ENCODE peak calls at places on chromosomes 3 and 15, in eight cellular contexts. One of them, this sample, is unnamed.
A peak's percentile ranks its signal among the peaks of the same experiment; 100 is the strongest.

GRCh38 chr3:108602249-108602934 is 12.9 kb downstream of the DZIP3 start:
- DNase-seq in K562: no peak
- DNase-seq in tibial artery: no peak
- DNase-seq in left lung: no peak
- DNase-seq in uterus: no peak
- DNase-seq in psoas muscle: no peak
- DNase-seq in neural progenitor cell: peak; percentile 41
- DNase-seq in heart left ventricle: no peak
- DNase-seq in this sample: no peak

GRCh38 chr15:93974804-93975481 is 256.4 kb upstream of the MCTP2 start:
- DNase-seq in K562: no peak
- DNase-seq in tibial artery: no peak
- DNase-seq in left lung: no peak
- DNase-seq in uterus: no peak
- DNase-seq in psoas muscle: no peak
- DNase-seq in neural progenitor cell: peak; percentile 75
- DNase-seq in heart left ventricle: no peak
- DNase-seq in this sample: no peak

GRCh38 chr3:144879701-144880100 is 908.1 kb downstream of the DIPK2A start:
- DNase-seq in K562: no peak
- DNase-seq in tibial artery: no peak
- DNase-seq in left lung: no peak
- DNase-seq in uterus: no peak
- DNase-seq in psoas muscle: no peak
- DNase-seq in neural progenitor cell: peak; percentile 4
- DNase-seq in heart left ventricle: no peak
- DNase-seq in this sample: no peak

GRCh38 chr15:52466134-52466701 is 62.5 kb downstream of the MYO5A start:
- DNase-seq in K562: no peak
- DNase-seq in tibial artery: peak; percentile 70
- DNase-seq in left lung: peak; percentile 64
- DNase-seq in uterus: no peak
- DNase-seq in psoas muscle: peak; percentile 37
- DNase-seq in neural progenitor cell: peak; percentile 13
- DNase-seq in heart left ventricle: peak; percentile 48
- DNase-seq in this sample: peak; percentile 21

GRCh38 chr15:79846539-79846938 is 50.3 kb downstream of the MTHFS start:
- DNase-seq in K562: no peak
- DNase-seq in tibial artery: no peak
- DNase-seq in left lung: no peak
- DNase-seq in uterus: no peak
- DNase-seq in psoas muscle: no peak
- DNase-seq in neural progenitor cell: no peak
- DNase-seq in heart left ventricle: no peak
- DNase-seq in this sample: no peak

GRCh38 chr15:70358871-70359647 is 261.3 kb upstream of the TLE3 start:
- DNase-seq in K562: no peak
- DNase-seq in tibial artery: no peak
- DNase-seq in left lung: no peak
- DNase-seq in uterus: no peak
- DNase-seq in psoas muscle: no peak
- DNase-seq in neural progenitor cell: peak; percentile 20
- DNase-seq in heart left ventricle: no peak
- DNase-seq in this sample: no peak

GRCh38 chr3:89373459-89373858 is 266.0 kb downstream of the EPHA3 start:
- DNase-seq in K562: no peak
- DNase-seq in tibial artery: no peak
- DNase-seq in left lung: no peak
- DNase-seq in uterus: no peak
- DNase-seq in psoas muscle: no peak
- DNase-seq in neural progenitor cell: no peak
- DNase-seq in heart left ventricle: no peak
- DNase-seq in this sample: no peak

GRCh38 chr3:123347691-123348264 is 101.1 kb downstream of the ADCY5 start:
- DNase-seq in K562: no peak
- DNase-seq in tibial artery: no peak
- DNase-seq in left lung: no peak
- DNase-seq in uterus: no peak
- DNase-seq in psoas muscle: no peak
- DNase-seq in neural progenitor cell: no peak
- DNase-seq in heart left ventricle: no peak
- DNase-seq in this sample: no peak

GRCh38 chr3:125280966-125281365 is 68.4 kb upstream of the SLC12A8 start:
- DNase-seq in K562: peak; percentile 6
- DNase-seq in tibial artery: no peak
- DNase-seq in left lung: no peak
- DNase-seq in uterus: no peak
- DNase-seq in psoas muscle: no peak
- DNase-seq in neural progenitor cell: no peak
- DNase-seq in heart left ventricle: no peak
- DNase-seq in this sample: no peak

GRCh38 chr15:31483924-31484368 is 157.3 kb downstream of the KLF13 start:
- DNase-seq in K562: no peak
- DNase-seq in tibial artery: no peak
- DNase-seq in left lung: no peak
- DNase-seq in uterus: no peak
- DNase-seq in psoas muscle: no peak
- DNase-seq in neural progenitor cell: no peak
- DNase-seq in heart left ventricle: no peak
- DNase-seq in this sample: no peak

GRCh38 chr15:68487087-68487843 is 55.3 kb upstream of the ITGA11 start:
- DNase-seq in K562: no peak
- DNase-seq in tibial artery: peak; percentile 76
- DNase-seq in left lung: no peak
- DNase-seq in uterus: no peak
- DNase-seq in psoas muscle: no peak
- DNase-seq in neural progenitor cell: no peak
- DNase-seq in heart left ventricle: no peak
- DNase-seq in this sample: no peak

GRCh38 chr15:41862515-41863116 is 24.0 kb downstream of the PLA2G4B start:
- DNase-seq in K562: no peak
- DNase-seq in tibial artery: no peak
- DNase-seq in left lung: peak; percentile 52
- DNase-seq in uterus: no peak
- DNase-seq in psoas muscle: no peak
- DNase-seq in neural progenitor cell: no peak
- DNase-seq in heart left ventricle: no peak
- DNase-seq in this sample: no peak

GRCh38 chr15:38714309-38715072 is 149.9 kb upstream of the RASGRP1 start:
- DNase-seq in K562: no peak
- DNase-seq in tibial artery: no peak
- DNase-seq in left lung: peak; percentile 44
- DNase-seq in uterus: no peak
- DNase-seq in psoas muscle: no peak
- DNase-seq in neural progenitor cell: no peak
- DNase-seq in heart left ventricle: no peak
- DNase-seq in this sample: no peak

GRCh38 chr3:65939184-65939583 is 99.5 kb downstream of the MAGI1 start:
- DNase-seq in K562: no peak
- DNase-seq in tibial artery: no peak
- DNase-seq in left lung: no peak
- DNase-seq in uterus: no peak
- DNase-seq in psoas muscle: no peak
- DNase-seq in neural progenitor cell: no peak
- DNase-seq in heart left ventricle: no peak
- DNase-seq in this sample: no peak

GRCh38 chr15:62889734-62890505 is 152.6 kb upstream of the TPM1 start:
- DNase-seq in K562: no peak
- DNase-seq in tibial artery: peak; percentile 76
- DNase-seq in left lung: no peak
- DNase-seq in uterus: no peak
- DNase-seq in psoas muscle: peak; percentile 33
- DNase-seq in neural progenitor cell: no peak
- DNase-seq in heart left ventricle: no peak
- DNase-seq in this sample: no peak

GRCh38 chr15:82300883-82301282 is 38.3 kb downstream of the SAXO2 start:
- DNase-seq in K562: no peak
- DNase-seq in tibial artery: no peak
- DNase-seq in left lung: no peak
- DNase-seq in uterus: no peak
- DNase-seq in psoas muscle: no peak
- DNase-seq in neural progenitor cell: no peak
- DNase-seq in heart left ventricle: no peak
- DNase-seq in this sample: no peak

GRCh38 chr3:104596551-104596950 is 770.2 kb upstream of the ALCAM start:
- DNase-seq in K562: no peak
- DNase-seq in tibial artery: no peak
- DNase-seq in left lung: no peak
- DNase-seq in uterus: no peak
- DNase-seq in psoas muscle: no peak
- DNase-seq in neural progenitor cell: peak; percentile 69
- DNase-seq in heart left ventricle: no peak
- DNase-seq in this sample: no peak

GRCh38 chr15:96087180-96087886 is 243.2 kb upstream of the NR2F2 start:
- DNase-seq in K562: no peak
- DNase-seq in tibial artery: no peak
- DNase-seq in left lung: no peak
- DNase-seq in uterus: no peak
- DNase-seq in psoas muscle: no peak
- DNase-seq in neural progenitor cell: peak; percentile 88
- DNase-seq in heart left ventricle: no peak
- DNase-seq in this sample: no peak
- H3K4me3 ChIP-seq in K562: no peak overlapping the region
- H3K4me3 ChIP-seq in tibial artery: no peak overlapping the region
- H3K4me3 ChIP-seq in left lung: no peak overlapping the region
- H3K4me3 ChIP-seq in uterus: no peak overlapping the region
- H3K4me3 ChIP-seq in psoas muscle: no peak overlapping the region
- H3K4me3 ChIP-seq in neural progenitor cell: peak overlapping the region; percentile 26
- H3K4me3 ChIP-seq in heart left ventricle: no peak overlapping the region
- H3K4me3 ChIP-seq in this sample: no peak overlapping the region

DNA sequence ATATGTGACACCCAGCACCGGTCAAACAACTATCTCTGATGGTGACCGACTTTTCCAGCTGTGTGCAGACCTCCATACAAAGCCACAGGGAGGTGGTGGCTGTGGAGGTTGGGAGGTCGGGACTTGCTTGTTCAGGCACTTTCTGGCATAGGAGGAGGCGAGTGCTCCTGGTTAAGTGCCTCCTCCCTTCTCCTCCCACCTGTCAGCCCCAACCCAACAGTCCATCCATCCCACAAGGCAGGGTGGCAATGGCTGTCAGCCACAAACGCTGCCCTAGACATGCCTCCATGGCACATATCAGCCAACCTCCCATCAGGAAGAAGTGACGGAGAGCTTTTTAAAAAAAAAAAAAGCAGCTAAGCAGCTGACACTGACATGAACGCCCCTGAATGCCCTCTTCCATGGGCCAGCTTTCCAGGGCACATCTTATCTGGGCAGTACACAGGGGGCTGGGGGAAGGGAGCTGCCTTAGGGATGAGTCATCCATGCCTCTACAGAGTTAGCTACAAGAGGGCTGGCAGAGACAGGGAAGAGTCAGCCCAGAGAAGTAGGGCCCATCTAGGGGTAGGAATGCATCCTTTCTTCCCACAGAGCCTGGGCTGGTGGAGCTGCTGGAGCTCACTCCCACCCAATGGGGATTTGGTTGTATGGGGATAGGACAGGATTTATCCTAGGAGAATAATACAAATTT is 41.2 kb downstream of the CCDC12 start:
- DNase-seq in K562: peak; percentile 88
- DNase-seq in tibial artery: peak; percentile 94
- DNase-seq in left lung: peak; percentile 85
- DNase-seq in uterus: peak; percentile 78
- DNase-seq in psoas muscle: peak; percentile 83
- DNase-seq in neural progenitor cell: peak; percentile 59
- DNase-seq in heart left ventricle: peak; percentile 95
- DNase-seq in this sample: no peak
- H3K27ac ChIP-seq in K562: peak overlapping the region; percentile 42
- H3K27ac ChIP-seq in tibial artery: peak overlapping the region; percentile 85
- H3K27ac ChIP-seq in left lung: peak overlapping the region; percentile 66
- H3K27ac ChIP-seq in uterus: peak overlapping the region; percentile 93
- H3K27ac ChIP-seq in psoas muscle: peak overlapping the region; percentile 77
- H3K27ac ChIP-seq in neural progenitor cell: no peak overlapping the region
- H3K27ac ChIP-seq in heart left ventricle: peak overlapping the region; percentile 82
- H3K27ac ChIP-seq in this sample: peak overlapping the region; percentile 87

GRCh38 chr3:50624634-50625033 is 7.7 kb downstream of the MAPKAPK3 start:
- DNase-seq in K562: no peak
- DNase-seq in tibial artery: no peak
- DNase-seq in left lung: no peak
- DNase-seq in uterus: no peak
- DNase-seq in psoas muscle: no peak
- DNase-seq in neural progenitor cell: no peak
- DNase-seq in heart left ventricle: no peak
- DNase-seq in this sample: no peak

GRCh38 chr3:50625879-50626182 is 8.9 kb downstream of the MAPKAPK3 start:
- DNase-seq in K562: no peak
- DNase-seq in tibial artery: no peak
- DNase-seq in left lung: no peak
- DNase-seq in uterus: no peak
- DNase-seq in psoas muscle: peak; percentile 79
- DNase-seq in neural progenitor cell: no peak
- DNase-seq in heart left ventricle: no peak
- DNase-seq in this sample: no peak

GRCh38 chr3:50627407-50628051 is 10.6 kb downstream of the MAPKAPK3 start:
- DNase-seq in K562: peak; percentile 25
- DNase-seq in tibial artery: no peak
- DNase-seq in left lung: peak; percentile 90
- DNase-seq in uterus: no peak
- DNase-seq in psoas muscle: peak; percentile 83
- DNase-seq in neural progenitor cell: peak; percentile 74
- DNase-seq in heart left ventricle: peak; percentile 91
- DNase-seq in this sample: no peak

GRCh38 chr3:50625131-50625878 is 8.4 kb downstream of the MAPKAPK3 start:
- DNase-seq in K562: no peak
- DNase-seq in tibial artery: no peak
- DNase-seq in left lung: no peak
- DNase-seq in uterus: no peak
- DNase-seq in psoas muscle: no peak
- DNase-seq in neural progenitor cell: peak; percentile 89
- DNase-seq in heart left ventricle: no peak
- DNase-seq in this sample: no peak

GRCh38 chr3:50626406-50626805 is 9.5 kb downstream of the MAPKAPK3 start:
- DNase-seq in K562: no peak
- DNase-seq in tibial artery: no peak
- DNase-seq in left lung: no peak
- DNase-seq in uterus: no peak
- DNase-seq in psoas muscle: no peak
- DNase-seq in neural progenitor cell: no peak
- DNase-seq in heart left ventricle: no peak
- DNase-seq in this sample: no peak
- H3K4me1 ChIP-seq in K562: peaks cover 4% of the 10 kb centered on the region
- H3K4me1 ChIP-seq in tibial artery: peaks cover 6% of the 10 kb centered on the region
- H3K4me1 ChIP-seq in left lung: peaks cover 6% of the 10 kb centered on the region
- H3K4me1 ChIP-seq in uterus: no peaks in the 10 kb centered on the region
- H3K4me1 ChIP-seq in psoas muscle: peaks cover 83% of the 10 kb centered on the region
- H3K4me1 ChIP-seq in neural progenitor cell: peaks cover 43% of the 10 kb centered on the region
- H3K4me1 ChIP-seq in heart left ventricle: peaks cover 51% of the 10 kb centered on the region
- H3K4me1 ChIP-seq in this sample: peaks cover 57% of the 10 kb centered on the region

DNA sequence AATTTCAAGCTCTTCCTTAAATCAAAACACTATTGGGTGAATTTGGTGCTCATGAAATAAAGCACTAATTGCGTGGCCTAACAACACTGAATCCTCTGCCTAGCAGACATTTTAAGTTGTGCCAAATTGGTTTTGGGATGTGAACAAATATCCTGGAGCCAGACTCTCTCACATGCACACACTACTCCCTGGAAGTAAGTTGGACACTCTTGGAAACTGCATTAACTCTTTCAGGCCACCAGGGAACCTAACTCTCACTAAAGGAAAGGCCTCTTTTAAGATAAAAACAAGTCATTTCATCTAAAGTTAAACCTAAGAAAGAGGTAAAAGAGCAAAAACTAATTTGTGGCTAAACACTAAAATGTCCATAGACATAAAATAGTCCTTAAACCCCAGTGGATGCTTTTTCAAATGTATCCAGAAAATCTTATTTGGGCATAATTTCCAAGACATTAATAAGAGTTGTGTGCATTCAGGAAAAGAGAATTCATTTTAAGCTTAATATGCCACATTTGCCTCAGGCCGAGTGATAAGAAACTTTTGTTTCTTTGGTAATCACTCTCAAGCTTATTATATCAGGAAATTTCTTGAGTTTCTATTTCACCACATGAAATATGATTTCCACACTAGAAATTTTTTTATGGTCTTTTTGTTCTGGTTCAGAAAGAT is 61.8 kb downstream of the ZBTB20 start:
- DNase-seq in K562: no peak
- DNase-seq in tibial artery: no peak
- DNase-seq in left lung: no peak
- DNase-seq in uterus: no peak
- DNase-seq in psoas muscle: no peak
- DNase-seq in neural progenitor cell: peak; percentile 12
- DNase-seq in heart left ventricle: no peak
- DNase-seq in this sample: no peak
- H3K4me3 ChIP-seq in K562: no peak overlapping the region
- H3K4me3 ChIP-seq in tibial artery: no peak overlapping the region
- H3K4me3 ChIP-seq in left lung: no peak overlapping the region
- H3K4me3 ChIP-seq in uterus: no peak overlapping the region
- H3K4me3 ChIP-seq in psoas muscle: peak overlapping the region; percentile 23
- H3K4me3 ChIP-seq in neural progenitor cell: no peak overlapping the region
- H3K4me3 ChIP-seq in heart left ventricle: no peak overlapping the region
- H3K4me3 ChIP-seq in this sample: no peak overlapping the region